ENCODE peak calls at places on chromosomes 2 and 18, in six cellular contexts. One of them, this sample, is unnamed.
A peak's percentile ranks its signal among the peaks of the same experiment; 100 is the strongest.

GRCh38 chr18:79460445-79461300 is 64.9 kb downstream of the NFATC1 start:
- DNase-seq in IMR-90: peak; percentile 4
- DNase-seq in fibroblast of pulmonary artery: no peak
- DNase-seq in mammary epithelial cell: no peak
- DNase-seq in A549: no peak
- DNase-seq in cardiac fibroblast: no peak
- DNase-seq in this sample: no peak

GRCh38 chr2:202035089-202035940 is 1.7 kb downstream of the FZD7 start:
- DNase-seq in IMR-90: peak; percentile 87
- DNase-seq in fibroblast of pulmonary artery: peak; percentile 56
- DNase-seq in mammary epithelial cell: peak; percentile 58
- DNase-seq in A549: no peak
- DNase-seq in cardiac fibroblast: peak; percentile 68
- DNase-seq in this sample: peak; percentile 67

GRCh38 chr18:76458522-76459311 is 36.3 kb downstream of the ZNF516 start:
- DNase-seq in IMR-90: no peak
- DNase-seq in fibroblast of pulmonary artery: no peak
- DNase-seq in mammary epithelial cell: no peak
- DNase-seq in A549: no peak
- DNase-seq in cardiac fibroblast: no peak
- DNase-seq in this sample: no peak

GRCh38 chr2:150663143-150663542 is 175.7 kb upstream of the RND3 start:
- DNase-seq in IMR-90: peak; percentile 90
- DNase-seq in fibroblast of pulmonary artery: peak; percentile 91
- DNase-seq in mammary epithelial cell: peak; percentile 83
- DNase-seq in A549: no peak
- DNase-seq in cardiac fibroblast: peak; percentile 95
- DNase-seq in this sample: peak; percentile 59

GRCh38 chr18:36775396-36775795 is 53.4 kb downstream of the TPGS2 start:
- DNase-seq in IMR-90: no peak
- DNase-seq in fibroblast of pulmonary artery: no peak
- DNase-seq in mammary epithelial cell: peak; percentile 4
- DNase-seq in A549: no peak
- DNase-seq in cardiac fibroblast: no peak
- DNase-seq in this sample: no peak

GRCh38 chr2:166197446-166197845 is 69.6 kb upstream of the SCN1A start:
- DNase-seq in IMR-90: peak; percentile 38
- DNase-seq in fibroblast of pulmonary artery: peak; percentile 87
- DNase-seq in mammary epithelial cell: no peak
- DNase-seq in A549: no peak
- DNase-seq in cardiac fibroblast: peak; percentile 75
- DNase-seq in this sample: peak; percentile 12

GRCh38 chr2:164840930-164841718 is 499 bp downstream of the COBLL1 start:
- DNase-seq in IMR-90: peak; percentile 32
- DNase-seq in fibroblast of pulmonary artery: peak; percentile 64
- DNase-seq in mammary epithelial cell: peak; percentile 73
- DNase-seq in A549: peak; percentile 79
- DNase-seq in cardiac fibroblast: peak; percentile 64
- DNase-seq in this sample: peak; percentile 74

GRCh38 chr2:56077352-56077915 is 106.4 kb upstream of the CCDC85A start:
- DNase-seq in IMR-90: peak; percentile 7
- DNase-seq in fibroblast of pulmonary artery: peak; percentile 39
- DNase-seq in mammary epithelial cell: peak; percentile 12
- DNase-seq in A549: peak; percentile 58
- DNase-seq in cardiac fibroblast: peak; percentile 16
- DNase-seq in this sample: peak; percentile 27

GRCh38 chr2:74037379-74037860 is 52.7 kb downstream of the TET3 start:
- DNase-seq in IMR-90: peak; percentile 48
- DNase-seq in fibroblast of pulmonary artery: peak; percentile 73
- DNase-seq in mammary epithelial cell: no peak
- DNase-seq in A549: no peak
- DNase-seq in cardiac fibroblast: peak; percentile 81
- DNase-seq in this sample: peak; percentile 91
- H3K4me3 ChIP-seq in IMR-90: no peak overlapping the region
- H3K4me3 ChIP-seq in fibroblast of pulmonary artery: no peak overlapping the region
- H3K4me3 ChIP-seq in mammary epithelial cell: no peak overlapping the region
- H3K4me3 ChIP-seq in A549: no peak overlapping the region
- H3K4me3 ChIP-seq in cardiac fibroblast: no peak overlapping the region
- H3K4me3 ChIP-seq in this sample: no peak overlapping the region

GRCh38 chr2:57453929-57454328 is 592.7 kb upstream of the VRK2 start:
- DNase-seq in IMR-90: no peak
- DNase-seq in fibroblast of pulmonary artery: no peak
- DNase-seq in mammary epithelial cell: no peak
- DNase-seq in A549: no peak
- DNase-seq in cardiac fibroblast: no peak
- DNase-seq in this sample: no peak
- TF ChIP-seq CTCF in IMR-90: no peak
- TF ChIP-seq CTCF in fibroblast of pulmonary artery: no peak
- TF ChIP-seq CTCF in mammary epithelial cell: peak; percentile 22
- TF ChIP-seq CTCF in A549: no peak
- TF ChIP-seq CTCF in cardiac fibroblast: peak; percentile 25
- TF ChIP-seq CTCF in this sample: no peak

GRCh38 chr2:134134827-134135226 is 119.0 kb upstream of the MGAT5 start:
- DNase-seq in IMR-90: no peak
- DNase-seq in fibroblast of pulmonary artery: no peak
- DNase-seq in mammary epithelial cell: no peak
- DNase-seq in A549: no peak
- DNase-seq in cardiac fibroblast: no peak
- DNase-seq in this sample: no peak

GRCh38 chr2:134135793-134136192 is 118.1 kb upstream of the MGAT5 start:
- DNase-seq in IMR-90: no peak
- DNase-seq in fibroblast of pulmonary artery: no peak
- DNase-seq in mammary epithelial cell: no peak
- DNase-seq in A549: no peak
- DNase-seq in cardiac fibroblast: no peak
- DNase-seq in this sample: no peak

GRCh38 chr2:134138115-134138514 is 115.8 kb upstream of the MGAT5 start:
- DNase-seq in IMR-90: peak; percentile 45
- DNase-seq in fibroblast of pulmonary artery: no peak
- DNase-seq in mammary epithelial cell: no peak
- DNase-seq in A549: no peak
- DNase-seq in cardiac fibroblast: no peak
- DNase-seq in this sample: no peak

GRCh38 chr2:134136702-134137101 is 117.2 kb upstream of the MGAT5 start:
- DNase-seq in IMR-90: no peak
- DNase-seq in fibroblast of pulmonary artery: no peak
- DNase-seq in mammary epithelial cell: no peak
- DNase-seq in A549: no peak
- DNase-seq in cardiac fibroblast: no peak
- DNase-seq in this sample: no peak

GRCh38 chr2:134137182-134137595 is 116.7 kb upstream of the MGAT5 start:
- DNase-seq in IMR-90: peak; percentile 55
- DNase-seq in fibroblast of pulmonary artery: peak; percentile 75
- DNase-seq in mammary epithelial cell: no peak
- DNase-seq in A549: no peak
- DNase-seq in cardiac fibroblast: peak; percentile 82
- DNase-seq in this sample: peak; percentile 44
- H3K4me3 ChIP-seq in IMR-90: no peak overlapping the region
- H3K4me3 ChIP-seq in fibroblast of pulmonary artery: peak overlapping the region; percentile 8
- H3K4me3 ChIP-seq in mammary epithelial cell: peak overlapping the region; percentile 2
- H3K4me3 ChIP-seq in A549: no peak overlapping the region
- H3K4me3 ChIP-seq in cardiac fibroblast: no peak overlapping the region
- H3K4me3 ChIP-seq in this sample: peak overlapping the region; percentile 5

GRCh38 chr2:121868652-121869051 is 113.2 kb downstream of the TSN start:
- DNase-seq in IMR-90: no peak
- DNase-seq in fibroblast of pulmonary artery: no peak
- DNase-seq in mammary epithelial cell: no peak
- DNase-seq in A549: no peak
- DNase-seq in cardiac fibroblast: no peak
- DNase-seq in this sample: no peak

GRCh38 chr2:121877366-121877765 is 121.9 kb downstream of the TSN start:
- DNase-seq in IMR-90: no peak
- DNase-seq in fibroblast of pulmonary artery: no peak
- DNase-seq in mammary epithelial cell: no peak
- DNase-seq in A549: no peak
- DNase-seq in cardiac fibroblast: no peak
- DNase-seq in this sample: no peak

GRCh38 chr2:121869873-121870272 is 114.4 kb downstream of the TSN start:
- DNase-seq in IMR-90: no peak
- DNase-seq in fibroblast of pulmonary artery: no peak
- DNase-seq in mammary epithelial cell: no peak
- DNase-seq in A549: no peak
- DNase-seq in cardiac fibroblast: no peak
- DNase-seq in this sample: no peak

GRCh38 chr2:121873870-121874269 is 118.4 kb downstream of the TSN start:
- DNase-seq in IMR-90: no peak
- DNase-seq in fibroblast of pulmonary artery: no peak
- DNase-seq in mammary epithelial cell: no peak
- DNase-seq in A549: no peak
- DNase-seq in cardiac fibroblast: no peak
- DNase-seq in this sample: no peak

DNA sequence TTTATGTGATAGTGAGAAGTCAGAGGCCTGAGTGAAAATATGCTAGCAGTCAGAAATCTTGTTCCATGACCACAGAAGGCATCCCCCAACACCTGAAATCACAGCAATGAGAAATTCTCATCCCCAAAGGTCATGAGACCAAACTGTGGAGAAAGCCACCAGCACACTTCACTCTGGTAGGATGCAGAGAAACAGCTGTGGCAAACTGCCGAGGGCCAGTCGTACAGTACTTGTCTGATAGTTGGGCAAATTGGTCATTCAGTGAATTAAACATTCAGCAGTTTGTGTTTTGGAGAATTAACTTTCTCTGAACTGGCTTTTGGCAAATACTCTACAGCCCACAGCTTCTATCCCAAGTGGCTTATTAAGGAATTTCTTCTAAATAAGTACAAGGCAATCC is 117.2 kb downstream of the TSN start:
- DNase-seq in IMR-90: no peak
- DNase-seq in fibroblast of pulmonary artery: no peak
- DNase-seq in mammary epithelial cell: no peak
- DNase-seq in A549: no peak
- DNase-seq in cardiac fibroblast: no peak
- DNase-seq in this sample: no peak
- TF ChIP-seq CTCF in IMR-90: no peak
- TF ChIP-seq CTCF in fibroblast of pulmonary artery: no peak
- TF ChIP-seq CTCF in mammary epithelial cell: no peak
- TF ChIP-seq CTCF in A549: no peak
- TF ChIP-seq CTCF in cardiac fibroblast: no peak
- TF ChIP-seq CTCF in this sample: no peak

GRCh38 chr2:173053043-173053699 is 22.5 kb upstream of the MAP3K20 start:
- DNase-seq in IMR-90: no peak
- DNase-seq in fibroblast of pulmonary artery: no peak
- DNase-seq in mammary epithelial cell: no peak
- DNase-seq in A549: no peak
- DNase-seq in cardiac fibroblast: no peak
- DNase-seq in this sample: no peak
- H3K4me3 ChIP-seq in IMR-90: no peak overlapping the region
- H3K4me3 ChIP-seq in fibroblast of pulmonary artery: no peak overlapping the region
- H3K4me3 ChIP-seq in mammary epithelial cell: no peak overlapping the region
- H3K4me3 ChIP-seq in A549: no peak overlapping the region
- H3K4me3 ChIP-seq in cardiac fibroblast: no peak overlapping the region
- H3K4me3 ChIP-seq in this sample: no peak overlapping the region

GRCh38 chr2:42456126-42456839 is 37.5 kb downstream of the KCNG3 start:
- DNase-seq in IMR-90: no peak
- DNase-seq in fibroblast of pulmonary artery: no peak
- DNase-seq in mammary epithelial cell: peak; percentile 18
- DNase-seq in A549: no peak
- DNase-seq in cardiac fibroblast: no peak
- DNase-seq in this sample: no peak

GRCh38 chr2:42452545-42452944 is 41.2 kb downstream of the KCNG3 start:
- DNase-seq in IMR-90: no peak
- DNase-seq in fibroblast of pulmonary artery: no peak
- DNase-seq in mammary epithelial cell: no peak
- DNase-seq in A549: no peak
- DNase-seq in cardiac fibroblast: no peak
- DNase-seq in this sample: no peak

GRCh38 chr2:42458396-42458795 is 35.4 kb downstream of the KCNG3 start:
- DNase-seq in IMR-90: no peak
- DNase-seq in fibroblast of pulmonary artery: no peak
- DNase-seq in mammary epithelial cell: no peak
- DNase-seq in A549: no peak
- DNase-seq in cardiac fibroblast: no peak
- DNase-seq in this sample: no peak

GRCh38 chr2:42459296-42459695 is 34.5 kb downstream of the KCNG3 start:
- DNase-seq in IMR-90: no peak
- DNase-seq in fibroblast of pulmonary artery: no peak
- DNase-seq in mammary epithelial cell: no peak
- DNase-seq in A549: no peak
- DNase-seq in cardiac fibroblast: no peak
- DNase-seq in this sample: no peak

GRCh38 chr2:42457011-42457410 is 36.8 kb downstream of the KCNG3 start:
- DNase-seq in IMR-90: no peak
- DNase-seq in fibroblast of pulmonary artery: no peak
- DNase-seq in mammary epithelial cell: no peak
- DNase-seq in A549: peak; percentile 22
- DNase-seq in cardiac fibroblast: no peak
- DNase-seq in this sample: no peak
- TF ChIP-seq CTCF in IMR-90: no peak
- TF ChIP-seq CTCF in fibroblast of pulmonary artery: peak; percentile 21
- TF ChIP-seq CTCF in mammary epithelial cell: peak; percentile 20
- TF ChIP-seq CTCF in A549: no peak
- TF ChIP-seq CTCF in cardiac fibroblast: peak; percentile 19
- TF ChIP-seq CTCF in this sample: peak; percentile 29

GRCh38 chr2:62443471-62443870 is 62.5 kb downstream of the TMEM17 start:
- DNase-seq in IMR-90: no peak
- DNase-seq in fibroblast of pulmonary artery: no peak
- DNase-seq in mammary epithelial cell: no peak
- DNase-seq in A549: no peak
- DNase-seq in cardiac fibroblast: no peak
- DNase-seq in this sample: no peak
- H3K4me3 ChIP-seq in IMR-90: no peak overlapping the region
- H3K4me3 ChIP-seq in fibroblast of pulmonary artery: no peak overlapping the region
- H3K4me3 ChIP-seq in mammary epithelial cell: no peak overlapping the region
- H3K4me3 ChIP-seq in A549: no peak overlapping the region
- H3K4me3 ChIP-seq in cardiac fibroblast: no peak overlapping the region
- H3K4me3 ChIP-seq in this sample: no peak overlapping the region

DNA sequence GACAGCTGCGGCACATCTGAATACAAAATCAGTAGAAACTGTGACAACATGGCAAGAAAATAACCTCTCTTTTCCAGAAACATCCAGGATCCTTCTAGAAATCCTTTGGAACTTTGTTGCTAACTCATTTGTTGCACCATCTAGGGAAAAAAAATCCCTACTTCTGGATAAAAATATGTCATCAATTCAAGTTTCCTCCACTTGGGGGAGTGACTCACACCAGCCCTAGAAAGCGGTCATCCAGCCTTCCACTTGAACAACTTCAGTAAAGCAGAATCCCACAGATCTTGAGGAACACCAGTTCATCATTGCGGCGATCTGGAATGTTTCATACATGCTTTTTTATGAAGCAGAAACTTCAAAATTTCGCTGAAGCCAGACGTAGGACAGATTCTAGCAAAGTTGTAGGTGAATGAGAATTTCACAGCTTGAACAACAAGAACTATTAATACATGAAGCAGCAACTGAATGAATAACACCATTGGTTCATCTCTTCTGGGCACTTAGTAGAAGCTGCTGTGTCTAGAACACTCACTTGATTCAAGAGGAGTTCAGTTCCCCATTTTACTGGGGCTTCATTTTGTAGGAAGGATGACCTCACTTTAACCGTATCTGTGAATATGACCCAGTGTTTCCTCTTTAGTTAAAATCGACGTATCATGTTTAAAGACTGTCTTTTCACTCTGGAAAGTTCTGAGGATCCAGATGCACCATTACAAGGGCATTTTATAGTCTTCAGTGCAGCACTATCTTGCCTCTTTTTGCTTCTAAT is 48.0 kb downstream of the LRRTM1 start:
- DNase-seq in IMR-90: peak; percentile 27
- DNase-seq in fibroblast of pulmonary artery: peak; percentile 35
- DNase-seq in mammary epithelial cell: no peak
- DNase-seq in A549: peak; percentile 39
- DNase-seq in cardiac fibroblast: peak; percentile 16
- DNase-seq in this sample: peak; percentile 13
- TF ChIP-seq CTCF in IMR-90: peak; percentile 43
- TF ChIP-seq CTCF in fibroblast of pulmonary artery: peak; percentile 31
- TF ChIP-seq CTCF in mammary epithelial cell: no peak
- TF ChIP-seq CTCF in A549: no peak
- TF ChIP-seq CTCF in cardiac fibroblast: no peak
- TF ChIP-seq CTCF in this sample: peak; percentile 26